ENCODE peak calls at places on chromosomes 16 and 17, in nine cellular contexts. T is CD8-positive, alpha-beta T cell; S is A549; C is left lung; Q is aorta; J is HCT116; V is esophagus squamous epithelium; P is Peyer's patch; O is GM23338. I is an unnamed sample.

GRCh38 chr17:31444026-31444425 is 52.6 kb downstream of the RAB11FIP4 start:
- DNase-seq in T (no peak), S (no peak), C (no peak), Q (no peak), J (no peak), V (no peak), P (no peak), O (no peak), I (no peak)

GRCh38 chr17:45229681-45230409 is 8.2 kb downstream of the FMNL1 start:
- DNase-seq in T (no peak), S (no peak), C (no peak), Q (no peak), J (no peak), V (no peak), P (no peak), O (no peak), I (no peak)

GRCh38 chr17:32141690-32142037 is 638 bp upstream of the RHOT1 start:
- DNase-seq in T (no peak), S (no peak), C (no peak), Q (no peak), J (no peak), V (no peak), P (no peak), O (no peak), I (no peak)

GRCh38 chr17:2034157-2034556 is 4.2 kb downstream of the DPH1 start:
- DNase-seq in T (no peak), S (no peak), C (no peak), Q (no peak), J (no peak), V (no peak), P (no peak), O (no peak), I (peak; percentile 69)

GRCh38 chr17:35793257-35793656 is 2.2 kb downstream of the MMP28 start:
- DNase-seq in T (no peak), S (no peak), C (no peak), Q (no peak), J (no peak), V (no peak), P (no peak), O (no peak), I (no peak)

GRCh38 chr17:8735336-8735939 is 9.2 kb downstream of the CCDC42 start:
- DNase-seq in T (no peak), S (no peak), C (no peak), Q (no peak), J (no peak), V (no peak), P (no peak), O (no peak), I (no peak)

GRCh38 chr16:50603206-50604064 is 55.2 kb downstream of the NKD1 start:
- DNase-seq in T (no peak), S (no peak), C (no peak), Q (peak; percentile 86), J (no peak), V (no peak), P (no peak), O (no peak), I (no peak)

GRCh38 chr16:11160676-11161115 is 95.3 kb downstream of the SOCS1 start:
- DNase-seq in T (no peak), S (no peak), C (no peak), Q (no peak), J (no peak), V (no peak), P (no peak), O (no peak), I (no peak)

GRCh38 chr17:79026345-79027273 is 2.6 kb downstream of the C1QTNF1 start:
- DNase-seq in T (no peak), S (peak; percentile 86), C (no peak), Q (peak; percentile 80), J (peak; percentile 61), V (no peak), P (peak; percentile 61), O (no peak), I (peak; percentile 85)

GRCh38 chr16:80317132-80318098 is 223.4 kb upstream of the DYNLRB2 start:
- DNase-seq in T (no peak), S (no peak), C (no peak), Q (no peak), J (no peak), V (no peak), P (no peak), O (peak; percentile 66), I (no peak)

GRCh38 chr17:413016-413350 is 60.4 kb upstream of the RPH3AL start:
- DNase-seq in T (no peak), S (no peak), C (no peak), Q (peak; percentile 61), J (no peak), V (no peak), P (no peak), O (no peak), I (no peak)

GRCh38 chr17:412211-413015 is 59.8 kb upstream of the RPH3AL start:
- DNase-seq in T (peak; percentile 69), S (peak; percentile 63), C (no peak), Q (peak; percentile 64), J (peak; percentile 21), V (no peak), P (peak; percentile 77), O (peak; percentile 84), I (peak; percentile 62)

GRCh38 chr17:410674-411401 is 58.2 kb upstream of the RPH3AL start:
- DNase-seq in T (peak; percentile 61), S (no peak), C (no peak), Q (peak; percentile 36), J (no peak), V (no peak), P (no peak), O (peak; percentile 70), I (no peak)

GRCh38 chr17:409848-410673 is 57.5 kb upstream of the RPH3AL start:
- DNase-seq in T (peak; percentile 99), S (peak; percentile 100), C (peak; percentile 100), Q (peak; percentile 100), J (peak; percentile 97), V (peak; percentile 92), P (peak; percentile 100), O (peak; percentile 99), I (peak; percentile 99)

DNA sequence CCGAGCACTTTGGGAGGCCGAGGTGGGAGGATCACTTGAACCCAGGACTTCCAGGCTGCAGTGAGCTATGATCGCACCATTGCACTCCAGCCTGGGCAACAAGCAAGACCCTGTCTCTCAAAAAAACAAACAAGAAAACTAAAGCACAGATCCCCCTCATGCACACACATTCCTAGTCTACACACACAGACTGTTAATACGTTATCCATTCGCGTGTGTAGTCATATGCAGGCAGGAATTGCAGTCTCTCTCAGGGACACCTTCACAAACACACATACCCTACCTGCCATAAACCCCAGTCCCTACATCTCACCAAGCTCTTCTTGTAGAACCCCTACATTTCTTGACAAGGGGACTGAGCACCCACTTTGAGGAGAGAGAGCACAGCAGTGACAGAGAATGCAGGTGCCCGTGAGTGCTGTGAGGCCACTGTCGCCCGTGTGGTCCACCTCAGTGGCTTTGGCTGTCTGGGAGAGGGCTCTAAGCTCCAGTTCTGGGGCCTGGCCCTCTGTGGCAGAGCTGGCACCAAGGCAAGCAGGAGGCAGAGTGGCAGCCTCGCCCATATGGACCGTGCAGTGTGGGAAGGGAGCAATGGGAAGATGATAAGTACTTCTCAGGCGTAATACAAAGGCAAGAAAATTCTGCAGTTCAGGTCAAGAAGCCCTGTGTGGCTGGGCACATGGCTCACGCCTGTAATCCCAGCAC is 59.0 kb upstream of the RPH3AL start:
- DNase-seq in T (no peak), S (no peak), C (no peak), Q (peak; percentile 49), J (no peak), V (no peak), P (no peak), O (no peak), I (no peak)
- H3K4me1 ChIP-seq in T (peaks cover 60% of the 10 kb centered on the region), S (peaks cover 21% of the 10 kb centered on the region), C (no peaks in the 10 kb centered on the region), Q (no peaks in the 10 kb centered on the region), J (peaks cover 19% of the 10 kb centered on the region), V (peaks cover 6% of the 10 kb centered on the region), P (peaks cover 4% of the 10 kb centered on the region), O (no peaks in the 10 kb centered on the region), I (no peaks in the 10 kb centered on the region)

GRCh38 chr17:37708616-37709212 is 36.1 kb downstream of the HNF1B start:
- DNase-seq in T (no peak), S (peak; percentile 72), C (peak; percentile 49), Q (no peak), J (no peak), V (no peak), P (peak; percentile 79), O (no peak), I (no peak)
- H3K27ac ChIP-seq in T (no peak overlapping the region), S (peak overlapping the region; percentile 72), C (peak overlapping the region; percentile 13), Q (no peak overlapping the region), J (no peak overlapping the region), V (no peak overlapping the region), P (no peak overlapping the region), O (no peak overlapping the region), I (no peak overlapping the region)

GRCh38 chr16:66658860-66659190 is 37.7 kb downstream of the CMTM4 start:
- DNase-seq in T (no peak), S (no peak), C (no peak), Q (no peak), J (no peak), V (no peak), P (no peak), O (no peak), I (no peak)

GRCh38 chr16:66661210-66661560 is 35.4 kb downstream of the CMTM4 start:
- DNase-seq in T (no peak), S (no peak), C (no peak), Q (no peak), J (no peak), V (no peak), P (no peak), O (no peak), I (no peak)

GRCh38 chr16:66656547-66656946 is 40.0 kb downstream of the CMTM4 start:
- DNase-seq in T (no peak), S (no peak), C (no peak), Q (no peak), J (no peak), V (no peak), P (no peak), O (no peak), I (no peak)

GRCh38 chr16:66660422-66661209 is 35.9 kb downstream of the CMTM4 start:
- DNase-seq in T (no peak), S (peak; percentile 72), C (peak; percentile 76), Q (peak; percentile 83), J (no peak), V (no peak), P (peak; percentile 49), O (peak; percentile 45), I (peak; percentile 89)

DNA sequence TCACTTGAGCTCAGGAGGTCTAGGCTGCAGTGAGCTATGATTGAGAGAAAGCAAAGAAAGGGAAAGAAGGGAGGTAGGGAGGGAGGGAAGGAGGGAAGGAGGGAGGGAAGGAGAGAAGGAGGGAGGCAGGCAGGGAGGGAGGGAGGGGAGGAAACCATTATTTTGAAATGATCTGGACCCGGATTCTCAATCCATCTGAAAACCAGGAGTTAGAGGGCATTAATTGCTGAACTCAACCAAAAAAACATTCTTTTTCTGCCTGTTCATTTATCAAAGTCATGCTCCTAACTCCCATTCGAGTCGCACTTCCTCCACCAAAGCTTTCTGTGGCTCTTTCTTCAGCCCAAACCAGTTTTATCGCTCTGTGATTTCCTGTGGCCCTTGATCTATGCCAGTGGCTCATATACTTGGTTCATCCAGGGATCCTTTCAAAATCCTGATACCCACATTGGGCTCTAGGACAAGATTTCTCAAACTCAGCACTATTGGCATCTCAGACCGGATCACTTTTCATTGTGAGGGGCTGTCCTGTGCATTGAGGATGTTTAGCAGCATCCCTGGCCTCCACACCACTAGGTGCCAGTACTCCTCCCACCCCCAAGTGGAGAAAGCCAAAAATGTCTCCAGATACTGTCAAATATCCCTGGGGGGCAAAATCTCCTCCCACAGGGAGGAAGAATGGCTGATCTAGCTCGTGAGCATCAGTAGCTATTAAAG is 38.2 kb downstream of the CMTM4 start:
- DNase-seq in T (no peak), S (no peak), C (no peak), Q (no peak), J (no peak), V (no peak), P (no peak), O (peak; percentile 37), I (no peak)
- H3K4me1 ChIP-seq in T (no peaks in the 10 kb centered on the region), S (peaks cover 30% of the 10 kb centered on the region), C (peaks cover 8% of the 10 kb centered on the region), Q (no peaks in the 10 kb centered on the region), J (peaks cover 10% of the 10 kb centered on the region), V (peaks cover 10% of the 10 kb centered on the region), P (no peaks in the 10 kb centered on the region), O (peaks cover 5% of the 10 kb centered on the region), I (peaks cover 30% of the 10 kb centered on the region)

GRCh38 chr17:70608193-70608592 is 438.9 kb downstream of the KCNJ2 start:
- DNase-seq in T (no peak), S (no peak), C (no peak), Q (no peak), J (no peak), V (no peak), P (no peak), O (no peak), I (no peak)
- H3K27ac ChIP-seq in T (no peak overlapping the region), S (peak overlapping the region; percentile 32), C (no peak overlapping the region), Q (no peak overlapping the region), J (no peak overlapping the region), V (no peak overlapping the region), P (no peak overlapping the region), O (no peak overlapping the region), I (no peak overlapping the region)

I was measured in cardiac muscle cell.